ENCODE peak calls at places on chromosomes 16 and 17, in seven cellular contexts. V is trophoblast cell, I is mesendoderm, S is H9, Y is mesenchymal stem cell, R is neuronal stem cell, Q is IMR-90. D is an unnamed sample.

GRCh38 chr16:88969361-88969831 is 7.6 kb downstream of the CBFA2T3 start:
- DNase-seq in V (no peak), I (no peak), Q (no peak), Y (no peak), R (no peak), S (no peak), D (no peak)

GRCh38 chr17:32259596-32259995 is 6.0 kb upstream of the RHBDL3 start:
- DNase-seq in V (no peak), Q (peak), I (no peak), R (no peak), S (no peak), Y (peak), D (no peak)

GRCh38 chr16:57999366-57999970 is 1.0 kb downstream of the ZNF319 start:
- DNase-seq in Q (peak), R (no peak), V (no peak), I (peak), S (no peak), Y (peak), D (no peak)

GRCh38 chr17:55356440-55357328 is 65.0 kb downstream of the MMD start:
- DNase-seq in Y (peak), S (peak), Q (peak), V (peak), R (peak), I (peak), D (peak)

GRCh38 chr16:23679274-23679985 is 741 bp downstream of the PLK1 start:
- DNase-seq in Y (peak), Q (peak), S (peak), V (no peak), I (peak), R (peak), D (no peak)

GRCh38 chr16:23575834-23576233 is 18.3 kb downstream of the UBFD1 start:
- DNase-seq in V (no peak), Q (peak), S (no peak), Y (no peak), R (no peak), I (peak), D (no peak)

GRCh38 chr17:45160505-45161287 is 979 bp upstream of the HEXIM2 start:
- DNase-seq in Q (peak), R (peak), V (peak), I (peak), Y (peak), S (peak), D (peak)

GRCh38 chr16:27318399-27319256 is 4.9 kb downstream of the IL4R start:
- DNase-seq in I (peak), Y (peak), Q (peak), S (no peak), V (peak), R (no peak), D (no peak)

GRCh38 chr16:66344533-66345145 is 21.9 kb upstream of the CDH5 start:
- DNase-seq in V (peak), S (no peak), I (no peak), Q (peak), R (no peak), Y (peak), D (no peak)

GRCh38 chr16:85553436-85554113 is 59.5 kb upstream of the GSE1 start:
- DNase-seq in Q (peak), S (peak), V (peak), Y (peak), R (peak), I (peak), D (no peak)

GRCh38 chr17:81515530-81516041 is 3.0 kb upstream of the ACTG1 start:
- DNase-seq in R (no peak), Y (no peak), Q (no peak), S (no peak), I (no peak), V (no peak), D (no peak)

GRCh38 chr16:10531582-10531981 is 48.8 kb downstream of the EMP2 start:
- DNase-seq in Q (no peak), I (no peak), V (no peak), Y (no peak), S (no peak), R (no peak), D (no peak)

GRCh38 chr17:57913576-57914273 is 41.5 kb downstream of the CUEDC1 start:
- DNase-seq in Y (no peak), Q (no peak), R (no peak), V (no peak), I (no peak), S (no peak), D (no peak)

GRCh38 chr17:7561589-7562207 is at the start of gene SENP3:
- DNase-seq in S (peak), Q (peak), I (peak), R (peak), V (peak), Y (peak), D (no peak)
- H3K23ac ChIP-seq in S (no peak), Q (peak), I (peak), R (peak), V (no peak), Y (no peak), D (no peak)

DNA sequence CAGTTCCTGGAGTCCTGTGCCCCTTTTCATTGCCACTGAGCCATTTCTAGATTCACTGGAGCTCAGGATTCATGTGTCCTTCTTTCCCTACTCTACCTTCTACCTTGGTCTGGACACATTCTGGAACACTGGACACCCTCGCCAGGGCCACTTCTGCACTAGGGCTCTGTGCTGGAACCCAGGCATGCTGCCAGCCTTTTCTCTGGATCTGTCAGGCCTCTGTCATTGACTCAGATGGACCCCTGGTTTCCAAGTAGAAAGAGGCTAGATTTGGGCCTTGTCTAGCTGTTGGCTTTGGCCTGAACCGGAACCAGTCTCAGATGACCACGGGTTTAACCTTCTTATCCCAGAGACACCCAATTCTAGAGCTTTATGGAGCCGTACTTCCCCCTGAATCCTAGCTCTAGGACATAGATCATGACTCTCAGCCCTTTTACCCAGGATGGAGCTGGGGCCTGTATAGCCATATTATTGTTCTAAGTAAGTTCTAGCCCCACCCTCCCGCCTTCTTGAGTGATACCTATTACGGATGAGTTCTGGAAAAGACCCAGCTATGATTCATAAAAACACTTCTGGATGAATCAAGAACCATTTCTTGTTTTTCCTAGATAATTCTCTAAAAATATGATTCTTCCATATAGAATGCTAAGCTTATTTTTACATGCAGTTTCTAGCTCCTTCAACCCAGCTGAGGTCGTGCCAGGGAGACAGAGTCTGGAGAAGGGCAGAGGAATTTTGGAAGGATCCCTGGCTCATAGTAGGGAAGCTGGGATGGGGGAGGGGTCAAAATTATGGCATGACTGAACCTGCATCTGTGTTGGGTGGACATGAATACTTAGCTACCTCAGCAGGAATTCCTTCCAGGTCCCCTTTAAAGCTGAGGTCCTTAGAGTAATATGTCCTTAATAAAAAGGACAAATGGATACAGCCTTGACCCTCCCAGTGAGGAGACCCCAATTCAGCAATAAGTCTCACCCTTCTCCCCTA is 1.1 kb upstream of the CHRNB1 start:
- DNase-seq in Y (no peak), I (no peak), R (no peak), V (no peak), S (no peak), Q (peak), D (no peak)
- H3K27ac ChIP-seq in Y (no peak), I (no peak), R (no peak), V (no peak), S (no peak), Q (no peak), D (no peak)

DNA sequence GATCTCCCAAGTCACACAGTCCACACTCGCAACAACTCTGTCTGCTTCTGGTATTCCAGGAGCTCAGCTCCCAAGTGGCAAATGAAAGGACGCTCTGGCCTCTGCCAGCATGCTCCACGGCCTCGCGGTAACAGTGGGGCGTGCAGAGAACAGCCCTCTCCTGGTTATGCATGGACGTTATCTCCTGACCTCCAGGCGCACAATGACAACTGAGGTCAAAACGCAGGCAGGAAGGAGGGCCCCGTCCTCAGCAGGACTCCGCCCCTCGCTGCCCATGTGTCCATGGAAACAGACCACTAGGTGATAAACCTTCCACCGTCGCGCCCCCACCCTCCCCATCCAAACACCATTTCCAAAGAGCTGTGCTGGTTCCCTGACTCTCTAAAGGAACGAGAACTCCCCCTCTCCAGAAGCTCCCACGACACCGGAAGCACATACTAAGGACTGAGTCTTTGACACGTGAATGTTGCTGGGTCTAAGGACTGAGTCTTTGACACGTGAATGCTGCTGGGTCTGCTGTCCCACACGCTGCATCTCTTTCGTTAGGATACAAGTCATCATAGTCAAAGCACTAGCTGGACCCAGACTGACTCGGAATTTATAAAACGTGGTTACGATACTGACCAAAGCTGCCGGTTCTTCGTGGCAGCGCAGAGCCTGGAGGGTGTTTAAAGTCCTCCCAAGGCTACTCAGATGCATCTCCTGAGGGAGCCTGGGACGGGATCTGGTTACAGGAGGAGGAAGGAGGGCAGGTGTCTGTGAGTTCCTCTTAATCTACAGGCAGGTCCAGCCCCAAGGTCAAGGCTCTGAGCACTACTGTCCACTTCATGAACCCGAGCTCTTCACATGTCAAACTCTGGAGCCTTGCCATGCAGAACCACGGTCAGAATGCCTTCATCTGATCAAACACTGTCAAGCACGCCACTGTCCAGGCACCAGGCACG is 43.9 kb downstream of the KLHDC4 start:
- DNase-seq in Y (no peak), I (no peak), Q (no peak), V (no peak), R (no peak), S (no peak), D (no peak)
- H3K23ac ChIP-seq in Y (no peak), I (no peak), Q (no peak), V (no peak), R (peak), S (no peak), D (no peak)

GRCh38 chr17:39894681-39895376 is 23.6 kb downstream of the GSDMB start:
- DNase-seq in I (no peak), R (no peak), V (no peak), S (no peak), Q (no peak), Y (no peak), D (peak)

GRCh38 chr17:39887078-39887477 is 19.1 kb downstream of the ZPBP2 start:
- DNase-seq in S (no peak), I (no peak), V (no peak), Q (no peak), Y (no peak), R (no peak), D (no peak)

DNA sequence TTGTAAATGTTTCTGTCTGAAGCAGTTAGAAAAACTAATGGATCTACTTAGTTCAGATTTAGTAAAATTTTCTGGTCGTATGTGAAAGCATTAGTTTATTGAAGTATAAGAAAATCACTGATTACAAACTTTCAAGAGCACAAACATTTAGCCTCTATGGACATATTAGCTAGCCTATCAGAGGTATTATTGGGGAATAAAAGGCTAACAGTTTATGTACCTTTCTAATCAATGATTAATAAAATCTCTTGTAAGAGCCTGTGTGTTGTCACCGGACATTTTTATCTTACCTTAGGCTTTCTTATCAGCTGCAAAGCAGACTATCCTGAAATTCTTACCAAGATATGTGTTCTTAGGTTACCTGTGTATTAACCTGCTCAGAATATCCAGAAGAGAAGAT is 21.2 kb downstream of the ZPBP2 start:
- DNase-seq in R (no peak), I (no peak), Y (no peak), S (no peak), Q (no peak), V (no peak), D (no peak)
- H3K27ac ChIP-seq in R (no peak), I (no peak), Y (no peak), S (no peak), Q (no peak), V (no peak), D (no peak)

GRCh38 chr16:67517661-67518423 is 10.8 kb upstream of the RIPOR1 start:
- DNase-seq in V (no peak), Q (no peak), Y (no peak), I (no peak), R (no peak), S (no peak), D (no peak)
- H3K23ac ChIP-seq in V (no peak), Q (no peak), Y (no peak), I (no peak), R (peak), S (no peak), D (no peak)

GRCh38 chr16:5867250-5867649 is 769.7 kb upstream of the EEF2KMT start:
- DNase-seq in I (no peak), V (no peak), S (no peak), R (no peak), Q (no peak), Y (no peak), D (no peak)
- H3K27ac ChIP-seq in I (no peak), V (no peak), S (no peak), R (no peak), Q (no peak), Y (no peak), D (no peak)

GRCh38 chr17:40354191-40355122 is 10.1 kb downstream of the GJD3 start:
- DNase-seq in V (no peak), Y (no peak), R (no peak), Q (no peak), S (no peak), I (no peak), D (no peak)
- H3K23ac ChIP-seq in V (no peak), Y (no peak), R (peak), Q (no peak), S (no peak), I (no peak), D (no peak)

GRCh38 chr16:1993731-1994131 is 4.0 kb downstream of the SYNGR3 start:
- DNase-seq in R (no peak), Y (peak), Q (peak), V (no peak), I (no peak), S (no peak), D (no peak)
- H3K27ac ChIP-seq in R (no peak), Y (no peak), Q (no peak), V (no peak), I (no peak), S (no peak), D (no peak)

GRCh38 chr16:25065899-25066298 is 45.6 kb upstream of the LCMT1 start:
- DNase-seq in V (no peak), I (peak), Q (no peak), S (peak), Y (no peak), R (no peak), D (no peak)
- H3K23ac ChIP-seq in V (no peak), I (no peak), Q (no peak), S (no peak), Y (no peak), R (no peak), D (no peak)

GRCh38 chr16:15676506-15676905 is 26.5 kb downstream of the NDE1 start:
- DNase-seq in Q (no peak), Y (no peak), V (no peak), S (no peak), I (no peak), R (no peak), D (no peak)

GRCh38 chr16:15672514-15673167 is 22.6 kb downstream of the NDE1 start:
- DNase-seq in R (no peak), Y (peak), Q (peak), V (peak), I (peak), S (no peak), D (no peak)

GRCh38 chr16:15667091-15667742 is 17.2 kb downstream of the NDE1 start:
- DNase-seq in Y (no peak), I (no peak), S (no peak), V (peak), Q (no peak), R (no peak), D (no peak)

GRCh38 chr16:15674571-15674970 is 24.5 kb downstream of the NDE1 start:
- DNase-seq in Q (no peak), I (no peak), R (no peak), V (no peak), S (no peak), Y (no peak), D (no peak)

GRCh38 chr16:15671530-15672117 is 21.6 kb downstream of the NDE1 start:
- DNase-seq in Q (no peak), Y (no peak), I (no peak), S (no peak), R (no peak), V (no peak), D (no peak)
- H3K27ac ChIP-seq in Q (peak), Y (no peak), I (no peak), S (no peak), R (no peak), V (no peak), D (no peak)